ENCODE peak calls at places on chromosomes 11 and 22, in nine cellular contexts. B, E, H, W, T, F, P, Z and A are unnamed samples.

GRCh38 chr11:69308531-69308930 is 14.6 kb downstream of the MYEOV start:
- DNase-seq in W (no peak), P (no peak), B (no peak), E (no peak), H (peak; percentile 29), Z (no peak), F (no peak), T (no peak), A (no peak)

GRCh38 chr11:129192150-129192549 is at the start of gene ARHGAP32:
- DNase-seq in Z (no peak), F (no peak), E (no peak), P (no peak), H (no peak), W (no peak), B (no peak), T (no peak), A (peak; percentile 56)

GRCh38 chr11:78790784-78791183 is 216.1 kb upstream of the NARS2 start:
- DNase-seq in H (no peak), W (no peak), B (no peak), Z (no peak), F (no peak), P (no peak), T (no peak), E (no peak), A (no peak)

GRCh38 chr11:1152316-1153104 is 5.2 kb upstream of the MUC5AC start:
- DNase-seq in B (peak; percentile 10), Z (no peak), H (peak; percentile 42), E (no peak), F (no peak), P (no peak), W (no peak), T (peak; percentile 21), A (peak; percentile 15)

GRCh38 chr11:104665631-104666030 is 232.6 kb downstream of the CASP12 start:
- DNase-seq in T (peak; percentile 94), B (no peak), Z (no peak), H (no peak), E (no peak), F (peak; percentile 75), W (peak; percentile 13), P (no peak), A (no peak)

GRCh38 chr11:62777389-62777788 is 6.2 kb downstream of the TAF6L start:
- DNase-seq in Z (no peak), W (no peak), T (no peak), B (no peak), H (no peak), P (no peak), F (no peak), E (no peak), A (no peak)

GRCh38 chr11:1086171-1087102 is 11.8 kb downstream of the MUC2 start:
- DNase-seq in W (no peak), Z (no peak), T (no peak), E (no peak), P (no peak), B (peak; percentile 7), F (no peak), H (peak; percentile 39), A (no peak)

GRCh38 chr11:3837793-3838192 is 3.0 kb downstream of the RHOG start:
- DNase-seq in Z (no peak), F (peak; percentile 32), B (no peak), W (peak; percentile 50), T (no peak), H (peak; percentile 62), E (no peak), P (no peak), A (no peak)

GRCh38 chr11:61429346-61429690 is 457 bp downstream of the CPSF7 start:
- DNase-seq in H (no peak), F (peak; percentile 81), P (no peak), Z (peak; percentile 2), E (peak; percentile 95), T (peak; percentile 66), W (peak; percentile 78), B (peak; percentile 82), A (peak; percentile 46)

GRCh38 chr22:24162377-24162927 is 18.8 kb upstream of the SUSD2 start:
- DNase-seq in H (no peak), B (no peak), F (no peak), T (no peak), Z (no peak), E (no peak), W (no peak), P (no peak), A (no peak)

GRCh38 chr11:121372671-121373429 is 79.3 kb upstream of the SORL1 start:
- DNase-seq in B (no peak), F (no peak), H (no peak), W (no peak), T (no peak), P (no peak), E (no peak), Z (no peak), A (no peak)

GRCh38 chr22:28977050-28977449 is 84.6 kb downstream of the C22orf31 start:
- DNase-seq in T (no peak), Z (no peak), B (no peak), E (no peak), H (no peak), F (no peak), W (no peak), P (no peak), A (no peak)

GRCh38 chr22:19106886-19107729 is 15.1 kb downstream of the DGCR2 start:
- DNase-seq in F (no peak), W (no peak), E (no peak), Z (no peak), T (no peak), P (no peak), B (no peak), H (no peak), A (no peak)

GRCh38 chr11:73586791-73587190 is 11.1 kb downstream of the FAM168A start:
- DNase-seq in W (no peak), B (no peak), E (no peak), Z (no peak), H (no peak), F (no peak), T (no peak), P (no peak), A (no peak)

GRCh38 chr22:36745301-36745995 is 30.5 kb downstream of the IFT27 start:
- DNase-seq in T (no peak), H (no peak), B (no peak), W (no peak), E (no peak), Z (no peak), P (no peak), F (no peak), A (peak; percentile 8)

GRCh38 chr22:44423556-44423955 is 74.5 kb downstream of the RTL6 start:
- DNase-seq in P (no peak), W (no peak), T (no peak), Z (no peak), E (no peak), F (no peak), B (no peak), H (peak; percentile 32), A (no peak)

GRCh38 chr22:38830026-38830844 is 13.6 kb downstream of the NPTXR start:
- DNase-seq in H (no peak), F (no peak), B (no peak), T (no peak), E (no peak), Z (no peak), P (no peak), W (no peak), A (no peak)
- H3K4me1 ChIP-seq in H (no peaks in the 10 kb centered on the region), F (peaks cover 15% of the 10 kb centered on the region), B (no peaks in the 10 kb centered on the region), T (no peaks in the 10 kb centered on the region), E (no peaks in the 10 kb centered on the region), Z (peaks cover 6% of the 10 kb centered on the region), P (no peaks in the 10 kb centered on the region), W (no peaks in the 10 kb centered on the region), A (peaks cover 10% of the 10 kb centered on the region)

GRCh38 chr22:43006753-43007152 is 8.2 kb downstream of the PACSIN2 start:
- DNase-seq in E (no peak), T (no peak), F (no peak), H (no peak), W (no peak), Z (no peak), P (no peak), B (no peak), A (no peak)
- H3K4me1 ChIP-seq in E (peaks cover 24% of the 10 kb centered on the region), T (peaks cover 19% of the 10 kb centered on the region), F (peaks cover 58% of the 10 kb centered on the region), H (no peaks in the 10 kb centered on the region), W (peaks cover 67% of the 10 kb centered on the region), Z (peaks cover 22% of the 10 kb centered on the region), P (peaks cover 34% of the 10 kb centered on the region), B (peaks cover 35% of the 10 kb centered on the region), A (peaks cover 57% of the 10 kb centered on the region)

GRCh38 chr22:38841211-38841610 is 2.6 kb downstream of the NPTXR start:
- DNase-seq in B (no peak), T (no peak), Z (no peak), E (no peak), H (no peak), W (no peak), F (no peak), P (no peak), A (no peak)

GRCh38 chr22:38841635-38842034 is 2.2 kb downstream of the NPTXR start:
- DNase-seq in W (no peak), P (no peak), E (no peak), H (no peak), T (no peak), B (no peak), F (no peak), Z (no peak), A (no peak)

GRCh38 chr22:38837414-38837813 is 6.4 kb downstream of the NPTXR start:
- DNase-seq in H (no peak), E (no peak), F (no peak), T (no peak), Z (no peak), W (no peak), P (no peak), B (no peak), A (no peak)

GRCh38 chr22:38842512-38843200 is 1.2 kb downstream of the NPTXR start:
- DNase-seq in B (no peak), E (no peak), F (no peak), P (no peak), H (no peak), T (no peak), W (no peak), Z (no peak), A (no peak)

GRCh38 chr22:38840129-38840528 is 3.7 kb downstream of the NPTXR start:
- DNase-seq in P (no peak), F (no peak), E (no peak), Z (no peak), B (no peak), W (no peak), H (no peak), T (no peak), A (no peak)
- H3K4me1 ChIP-seq in P (peaks cover 18% of the 10 kb centered on the region), F (peaks cover 14% of the 10 kb centered on the region), E (no peaks in the 10 kb centered on the region), Z (peaks cover 7% of the 10 kb centered on the region), B (peaks cover 3% of the 10 kb centered on the region), W (no peaks in the 10 kb centered on the region), H (no peaks in the 10 kb centered on the region), T (no peaks in the 10 kb centered on the region), A (peaks cover 10% of the 10 kb centered on the region)

DNA sequence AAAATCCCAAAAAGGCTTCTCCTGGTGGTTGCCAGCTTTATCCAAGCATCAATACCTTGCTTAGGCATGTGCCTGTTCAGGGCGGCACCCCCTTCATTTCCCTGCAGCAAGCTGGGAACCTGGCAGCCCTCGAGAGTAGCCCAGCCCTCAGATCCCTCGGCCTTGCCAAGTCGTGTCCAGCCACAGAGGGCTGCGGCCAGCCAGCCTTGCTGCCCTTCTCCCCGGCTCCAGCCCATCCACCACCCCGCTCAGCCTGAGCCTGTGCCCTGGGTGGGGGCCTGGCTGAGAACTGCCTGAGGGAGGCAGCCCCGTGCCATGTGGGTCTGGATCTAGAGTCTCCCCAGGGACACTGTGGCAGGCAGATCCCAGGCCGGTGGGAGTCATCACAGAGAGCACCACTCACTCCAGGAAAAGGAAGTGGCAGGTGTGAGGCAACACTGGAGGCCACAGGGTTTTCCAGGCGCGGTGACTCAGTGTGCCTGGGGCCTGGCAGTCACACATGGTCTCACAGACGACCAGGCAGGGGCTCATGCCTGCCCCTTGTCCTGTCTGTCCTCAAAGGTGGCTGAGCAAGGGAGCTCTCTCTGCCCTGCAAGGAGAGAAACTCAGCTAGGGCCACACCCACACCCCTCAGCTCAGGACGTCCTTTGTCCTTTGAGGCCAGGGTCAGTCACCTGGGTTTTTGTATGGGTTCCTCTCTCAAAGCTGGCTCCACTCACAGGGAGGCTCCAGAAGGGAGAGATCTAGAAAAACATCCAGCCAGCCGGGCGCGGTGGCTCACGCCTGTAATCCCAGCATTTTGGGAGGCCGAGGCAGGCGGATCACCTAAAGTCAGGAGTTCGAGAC is 12.2 kb upstream of the CDC42BPG start:
- DNase-seq in B (peak; percentile 92), T (peak; percentile 72), H (no peak), F (peak; percentile 81), W (peak; percentile 98), E (no peak), Z (no peak), P (peak; percentile 89), A (peak; percentile 93)
- H3K4me1 ChIP-seq in B (peaks cover 92% of the 10 kb centered on the region), T (peaks cover 44% of the 10 kb centered on the region), H (peaks cover 4% of the 10 kb centered on the region), F (peaks cover 29% of the 10 kb centered on the region), W (peaks cover 32% of the 10 kb centered on the region), E (no peaks in the 10 kb centered on the region), Z (peaks cover 5% of the 10 kb centered on the region), P (peaks cover 53% of the 10 kb centered on the region), A (peaks cover 40% of the 10 kb centered on the region)